ENCODE peak calls at places on chromosomes 13 and 19, in five cellular contexts. G, F, K, A and N are unnamed samples.

GRCh38 chr13:23636360-23636759 is 66.1 kb downstream of the TNFRSF19 start:
- DNase-seq in A (no peak), K (no peak), F (no peak), G (no peak), N (no peak)

GRCh38 chr13:36131215-36131930 is at the start of gene DCLK1:
- DNase-seq in A (peak), G (no peak), K (no peak), F (peak), N (no peak)

GRCh38 chr13:39600766-39601165 is 2.2 kb downstream of the LHFPL6 start:
- DNase-seq in F (peak), G (no peak), A (no peak), K (no peak), N (no peak)

GRCh38 chr19:49844138-49844740 is 6.7 kb upstream of the PTOV1 start:
- DNase-seq in K (no peak), A (peak), G (no peak), F (no peak), N (no peak)

GRCh38 chr13:112113355-112113754 is 46.4 kb downstream of the SOX1 start:
- DNase-seq in A (no peak), K (no peak), F (no peak), G (no peak), N (no peak)

GRCh38 chr13:33611016-33611805 is 206.7 kb upstream of the RFC3 start:
- DNase-seq in F (peak), A (peak), G (no peak), K (no peak), N (no peak)

GRCh38 chr13:57787058-57787791 is 155.7 kb downstream of the PCDH17 start:
- DNase-seq in F (no peak), G (no peak), K (no peak), A (no peak), N (no peak)

GRCh38 chr19:32580901-32581703 is at the start of gene PDCD5:
- DNase-seq in K (peak), A (peak), F (peak), G (peak), N (peak)

GRCh38 chr19:54325194-54325621 is 12.2 kb upstream of the LILRA5 start:
- DNase-seq in K (no peak), G (peak), A (no peak), F (no peak), N (no peak)

GRCh38 chr19:54463531-54464043 is at the start of gene LENG9:
- DNase-seq in A (peak), G (peak), F (peak), K (peak), N (peak)

GRCh38 chr19:52896431-52897148 is 845 bp downstream of the ZNF320 start:
- DNase-seq in K (no peak), G (no peak), F (no peak), A (peak), N (no peak)

GRCh38 chr13:74026753-74027152 is 107.5 kb downstream of the KLF12 start:
- DNase-seq in F (no peak), K (no peak), G (no peak), A (no peak), N (no peak)

GRCh38 chr19:1122972-1123363 is 19.2 kb downstream of the GPX4 start:
- DNase-seq in K (no peak), F (no peak), G (no peak), A (peak), N (no peak)

GRCh38 chr19:45879055-45879454 is 6.9 kb downstream of the IRF2BP1 start:
- DNase-seq in A (no peak), K (no peak), G (no peak), F (no peak), N (peak)

GRCh38 chr13:32001392-32001768 is 30.2 kb upstream of the FRY start:
- DNase-seq in F (no peak), K (no peak), A (no peak), G (peak), N (no peak)

GRCh38 chr19:48568345-48568886 is 16.4 kb downstream of the SULT2B1 start:
- DNase-seq in A (peak), F (peak), G (peak), K (no peak), N (peak)

GRCh38 chr19:29964171-29964570 is 22.1 kb downstream of the URI1 start:
- DNase-seq in K (no peak), F (no peak), G (no peak), A (no peak), N (no peak)

GRCh38 chr19:58498316-58499020 is 13.3 kb downstream of the SLC27A5 start:
- DNase-seq in F (peak), K (no peak), A (peak), G (no peak), N (no peak)

GRCh38 chr13:76693086-76693485 is 193.1 kb downstream of the KCTD12 start:
- DNase-seq in F (no peak), A (no peak), K (no peak), G (no peak), N (no peak)

GRCh38 chr13:101695870-101696516 is 243.5 kb downstream of the ITGBL1 start:
- DNase-seq in A (peak), F (peak), G (no peak), K (no peak), N (no peak)

GRCh38 chr19:49331616-49332055 is 3.6 kb upstream of the CD37 start:
- DNase-seq in K (no peak), G (peak), A (no peak), F (peak), N (peak)

GRCh38 chr13:107788464-107789165 is 426.7 kb downstream of the LIG4 start:
- DNase-seq in K (no peak), G (no peak), A (no peak), F (no peak), N (no peak)

GRCh38 chr19:57466489-57466888 is 9.5 kb upstream of the VN1R1 start:
- DNase-seq in K (no peak), A (peak), F (no peak), G (no peak), N (no peak)

GRCh38 chr13:74576504-74576903 is 442.3 kb upstream of the KLF12 start:
- DNase-seq in K (no peak), A (no peak), G (no peak), F (no peak), N (no peak)

GRCh38 chr19:5403968-5404640 is 51.1 kb upstream of the ZNRF4 start:
- DNase-seq in A (peak), G (peak), F (peak), K (no peak), N (peak)

GRCh38 chr19:41887711-41888382 is 4.9 kb downstream of the ARHGEF1 start:
- DNase-seq in A (no peak), K (no peak), F (no peak), G (no peak), N (peak)

GRCh38 chr19:54162241-54162805 is 2.8 kb upstream of the LENG1 start:
- DNase-seq in F (peak), G (peak), K (peak), A (peak), N (peak)

GRCh38 chr19:47512948-47513319 is 1.9 kb downstream of the NAPA start:
- DNase-seq in G (no peak), A (peak), K (no peak), F (no peak), N (no peak)

DNA sequence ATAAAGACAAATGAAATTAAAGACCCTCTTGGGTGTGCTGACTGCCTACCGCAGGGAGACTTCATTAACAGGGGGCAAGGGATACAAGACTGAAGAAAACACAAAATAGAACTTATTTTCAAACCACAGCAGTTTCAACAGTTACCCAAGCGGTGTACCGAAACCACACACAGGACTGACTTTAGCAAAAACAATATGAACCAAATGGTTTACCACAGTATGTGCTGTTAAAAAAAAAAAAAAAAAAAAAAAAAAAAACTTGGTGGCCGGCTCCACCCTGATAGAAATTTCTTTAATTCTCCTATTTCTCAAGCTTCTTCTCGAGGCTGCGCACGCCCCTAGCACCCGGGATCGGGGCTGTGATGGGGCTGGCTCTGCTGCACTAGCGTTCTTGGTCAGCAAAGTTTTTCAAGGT is 42.6 kb downstream of the KLF2 start:
- DNase-seq in K (no peak), F (no peak), G (no peak), A (peak), N (no peak)
- H3K4me3 ChIP-seq in K (no peak), F (no peak), G (no peak), A (peak), N (no peak)

GRCh38 chr19:4298772-4299550 is 3.2 kb downstream of the TMIGD2 start:
- DNase-seq in F (no peak), K (no peak), A (no peak), G (no peak), N (no peak)

GRCh38 chr19:4295972-4296771 is 6.0 kb downstream of the TMIGD2 start:
- DNase-seq in A (no peak), G (no peak), F (no peak), K (no peak), N (no peak)

GRCh38 chr19:4301590-4302237 is 475 bp downstream of the TMIGD2 start:
- DNase-seq in K (no peak), F (no peak), G (no peak), A (no peak), N (no peak)

GRCh38 chr19:4300589-4300988 is 1.6 kb downstream of the TMIGD2 start:
- DNase-seq in F (no peak), K (no peak), A (no peak), G (no peak), N (no peak)

DNA sequence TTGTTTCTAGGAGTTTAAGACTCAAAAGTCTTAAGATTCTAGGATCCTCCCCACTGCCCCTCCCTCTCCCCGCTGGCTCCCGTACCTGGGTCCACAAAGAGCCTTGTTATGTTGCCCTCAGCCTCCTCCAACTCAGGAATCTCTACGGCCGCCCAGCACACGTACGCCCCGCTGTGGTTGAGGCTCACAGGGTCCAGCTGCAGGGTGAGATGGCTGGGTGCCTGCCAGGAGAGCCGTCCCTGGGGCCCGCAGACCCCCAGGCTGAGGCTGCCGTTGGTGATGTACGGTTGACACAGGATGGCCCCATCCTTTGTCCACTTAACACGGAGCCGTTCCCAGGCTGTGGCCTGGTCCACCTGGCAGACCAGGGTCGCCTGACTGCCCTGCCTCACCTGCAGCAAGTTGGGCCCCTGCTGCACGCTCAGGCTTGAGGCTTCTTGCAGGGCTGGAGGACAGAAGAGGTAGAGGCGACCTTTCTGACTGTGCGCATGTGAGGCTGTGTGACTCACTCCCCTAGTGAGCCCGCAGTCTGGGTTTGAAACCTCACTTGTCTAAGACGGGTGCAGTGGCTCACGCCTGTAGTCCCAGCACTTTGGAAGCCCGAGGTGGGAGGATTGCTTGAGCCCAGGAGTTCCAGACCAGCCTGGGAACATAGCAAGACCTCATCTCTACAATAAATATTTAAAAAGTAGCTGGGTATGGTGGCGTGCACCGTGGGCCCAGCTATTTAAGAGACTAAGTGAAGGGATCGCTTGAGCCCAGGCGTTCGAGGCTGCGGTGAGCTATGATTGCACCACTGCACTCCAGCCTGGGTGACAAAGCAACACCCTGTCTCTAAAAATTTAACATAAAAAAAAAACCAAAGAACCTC is 4.1 kb downstream of the TMIGD2 start:
- DNase-seq in A (no peak), F (no peak), G (no peak), K (no peak), N (no peak)
- TF ChIP-seq CTCF in A (no peak), F (no peak), G (no peak), K (no peak), N (no peak)

GRCh38 chr19:55658846-55659459 is 4.1 kb downstream of the U2AF2 start:
- DNase-seq in F (no peak), K (no peak), A (peak), G (no peak), N (no peak)
- H3K27ac ChIP-seq in F (no peak), K (no peak), A (peak), G (no peak), N (no peak)

DNA sequence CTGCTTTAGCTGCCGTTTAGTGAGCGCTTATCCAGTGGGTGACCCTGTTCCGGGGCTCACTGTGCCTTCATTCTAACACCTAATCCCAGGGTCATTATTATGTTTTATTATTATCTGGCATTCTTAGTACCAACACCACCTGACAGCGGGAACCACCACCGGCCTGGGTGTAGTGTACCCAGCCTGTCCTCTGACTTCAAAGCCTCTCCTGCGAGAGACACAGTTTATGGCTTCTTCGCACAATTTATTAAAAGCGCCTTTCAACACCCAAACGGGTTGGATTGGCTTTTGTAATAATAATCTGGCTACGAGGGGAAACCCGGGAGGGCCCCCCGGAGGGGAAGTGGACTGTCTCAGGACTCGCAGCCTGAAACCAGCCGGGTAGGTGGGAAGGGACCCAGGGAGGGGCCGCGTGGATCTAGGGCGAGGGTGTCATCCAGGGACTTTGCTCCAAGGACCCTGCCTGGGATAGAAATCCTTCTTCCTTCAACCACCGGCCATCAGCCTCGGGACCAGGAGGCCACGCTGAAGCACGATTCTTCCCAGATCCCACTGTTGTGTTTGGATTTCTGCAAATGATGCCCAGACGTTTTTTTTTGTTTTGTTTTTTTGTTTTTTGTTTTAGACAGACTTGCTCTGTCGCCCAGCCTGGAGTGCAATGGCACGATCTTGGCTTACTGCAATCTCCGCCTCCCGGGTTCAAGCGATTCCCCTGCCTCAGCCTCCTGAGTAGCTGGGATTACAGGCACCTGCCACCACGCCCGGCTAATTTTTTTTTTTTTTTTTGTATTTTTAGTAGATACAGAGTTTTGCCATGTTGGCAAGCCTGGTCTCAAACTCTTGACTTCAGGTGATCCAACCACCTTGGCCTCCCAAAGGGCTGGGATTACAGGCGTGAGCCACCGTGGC is 1.6 kb upstream of the ZBTB7A start:
- DNase-seq in K (no peak), G (no peak), A (peak), F (no peak), N (no peak)
- H3K4me3 ChIP-seq in K (peak), G (peak), A (peak), F (peak), N (peak)

DNA sequence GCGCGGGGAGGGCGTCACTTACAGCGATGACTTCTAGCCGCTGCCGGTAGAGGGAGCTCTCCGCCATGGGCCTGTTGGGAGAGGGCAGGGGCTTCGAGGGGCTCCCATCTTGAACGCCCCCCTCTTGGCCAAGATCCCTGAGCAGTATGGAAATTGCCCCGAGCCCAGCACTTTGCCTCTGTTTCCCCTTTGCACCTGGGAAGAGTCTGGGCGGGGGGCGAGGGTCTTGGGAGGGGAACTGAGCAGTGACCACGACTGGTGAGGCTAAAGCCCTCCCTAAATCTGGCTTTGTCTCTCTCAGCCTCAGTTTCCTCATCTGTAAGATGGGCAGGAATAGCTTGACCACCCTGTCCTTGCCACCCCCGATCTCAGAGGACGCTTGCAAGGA is 2.8 kb downstream of the PALM3 start:
- DNase-seq in G (no peak), F (no peak), K (no peak), A (no peak), N (no peak)
- TF ChIP-seq CTCF in G (peak), F (no peak), K (no peak), A (peak), N (peak)

GRCh38 chr13:45506811-45507210 is 42.1 kb downstream of the COG3 start:
- DNase-seq in A (no peak), G (no peak), F (no peak), K (no peak), N (no peak)
- H3K27ac ChIP-seq in A (no peak), G (no peak), F (no peak), K (no peak), N (no peak)